ENCODE peak calls at places on chromosomes 4 and X, in ten cellular contexts. N is thyroid gland, M is IMR-90, W is heart left ventricle, R is upper lobe of left lung, E is ovary, X is suprapubic skin, C is uterus, Y is tibial nerve, B is K562. U is an unnamed sample.

GRCh38 chrX:38880460-38880859 is 79.2 kb downstream of the MID1IP1 start:
- DNase-seq in N (no peak), M (peak; percentile 56), W (no peak), R (peak; percentile 45), E (no peak), X (no peak), C (no peak), Y (no peak), B (no peak), U (no peak)

GRCh38 chr4:10721616-10722015 is 37.0 kb upstream of the CLNK start:
- DNase-seq in N (no peak), M (no peak), W (no peak), R (no peak), E (no peak), X (no peak), C (no peak), Y (no peak), B (no peak), U (no peak)

GRCh38 chr4:18880850-18881249 is 859.3 kb upstream of the LCORL start:
- DNase-seq in N (no peak), M (no peak), W (no peak), R (no peak), E (no peak), X (no peak), C (no peak), Y (no peak), B (no peak), U (no peak)

GRCh38 chr4:87038837-87039715 is 104.3 kb downstream of the AFF1 start:
- DNase-seq in N (peak; percentile 94), M (peak; percentile 91), W (no peak), R (peak; percentile 59), E (no peak), X (peak; percentile 79), C (peak; percentile 67), Y (no peak), B (no peak), U (no peak)

GRCh38 chrX:45344597-45344996 is 143.9 kb upstream of the DIPK2B start:
- DNase-seq in N (no peak), M (peak; percentile 81), W (no peak), R (no peak), E (no peak), X (no peak), C (no peak), Y (no peak), B (no peak), U (no peak)

GRCh38 chr4:186936496-186937375 is 213.1 kb upstream of the FAT1 start:
- DNase-seq in N (no peak), M (peak; percentile 88), W (no peak), R (no peak), E (no peak), X (no peak), C (no peak), Y (no peak), B (no peak), U (no peak)

GRCh38 chr4:151250706-151251105 is 26.3 kb upstream of the PRSS48 start:
- DNase-seq in N (no peak), M (no peak), W (no peak), R (no peak), E (no peak), X (no peak), C (no peak), Y (no peak), B (no peak), U (no peak)

GRCh38 chr4:43325220-43325967 is 432.9 kb downstream of the GRXCR1 start:
- DNase-seq in N (no peak), M (peak; percentile 44), W (no peak), R (no peak), E (no peak), X (no peak), C (no peak), Y (no peak), B (no peak), U (no peak)

GRCh38 chr4:38387348-38387747 is 276.7 kb upstream of the KLF3 start:
- DNase-seq in N (peak; percentile 98), M (peak; percentile 6), W (no peak), R (peak; percentile 90), E (peak; percentile 47), X (peak; percentile 77), C (peak; percentile 74), Y (peak; percentile 61), B (no peak), U (peak; percentile 91)

GRCh38 chr4:140800686-140801085 is 44.5 kb upstream of the TBC1D9 start:
- DNase-seq in N (no peak), M (no peak), W (no peak), R (no peak), E (no peak), X (no peak), C (no peak), Y (no peak), B (no peak), U (no peak)

GRCh38 chr4:156335721-156336120 is 382.1 kb upstream of the CTSO start:
- DNase-seq in N (no peak), M (no peak), W (no peak), R (no peak), E (no peak), X (no peak), C (no peak), Y (no peak), B (no peak), U (no peak)

GRCh38 chr4:182073278-182073677 is 169.9 kb upstream of the TENM3 start:
- DNase-seq in N (no peak), M (no peak), W (no peak), R (no peak), E (no peak), X (no peak), C (no peak), Y (no peak), B (no peak), U (no peak)

GRCh38 chrX:153903238-153903980 is 1.1 kb upstream of the AVPR2 start:
- DNase-seq in N (no peak), M (no peak), W (no peak), R (no peak), E (no peak), X (no peak), C (no peak), Y (no peak), B (no peak), U (no peak)

GRCh38 chr4:37780444-37781133 is 45.9 kb upstream of the PGM2 start:
- DNase-seq in N (no peak), M (no peak), W (no peak), R (no peak), E (no peak), X (no peak), C (no peak), Y (no peak), B (no peak), U (no peak)

GRCh38 chr4:137794779-137795178 is 262.5 kb upstream of the PCDH18 start:
- DNase-seq in N (no peak), M (no peak), W (no peak), R (no peak), E (no peak), X (no peak), C (no peak), Y (no peak), B (no peak), U (no peak)

GRCh38 chr4:633406-633805 is 8.0 kb downstream of the PDE6B start:
- DNase-seq in N (no peak), M (no peak), W (no peak), R (no peak), E (no peak), X (peak; percentile 55), C (no peak), Y (no peak), B (no peak), U (peak; percentile 14)

GRCh38 chr4:44996276-44996845 is 270.0 kb upstream of the GNPDA2 start:
- DNase-seq in N (no peak), M (no peak), W (no peak), R (peak; percentile 25), E (no peak), X (no peak), C (no peak), Y (no peak), B (no peak), U (no peak)

GRCh38 chr4:186104114-186104894 is at the start of gene FAM149A:
- DNase-seq in N (peak; percentile 83), M (no peak), W (no peak), R (peak; percentile 85), E (no peak), X (no peak), C (peak; percentile 51), Y (no peak), B (no peak), U (peak; percentile 80)

GRCh38 chr4:132059227-132059626 is 1089.9 kb upstream of the PCDH10 start:
- DNase-seq in N (no peak), M (no peak), W (no peak), R (no peak), E (no peak), X (no peak), C (no peak), Y (no peak), B (no peak), U (no peak)

DNA sequence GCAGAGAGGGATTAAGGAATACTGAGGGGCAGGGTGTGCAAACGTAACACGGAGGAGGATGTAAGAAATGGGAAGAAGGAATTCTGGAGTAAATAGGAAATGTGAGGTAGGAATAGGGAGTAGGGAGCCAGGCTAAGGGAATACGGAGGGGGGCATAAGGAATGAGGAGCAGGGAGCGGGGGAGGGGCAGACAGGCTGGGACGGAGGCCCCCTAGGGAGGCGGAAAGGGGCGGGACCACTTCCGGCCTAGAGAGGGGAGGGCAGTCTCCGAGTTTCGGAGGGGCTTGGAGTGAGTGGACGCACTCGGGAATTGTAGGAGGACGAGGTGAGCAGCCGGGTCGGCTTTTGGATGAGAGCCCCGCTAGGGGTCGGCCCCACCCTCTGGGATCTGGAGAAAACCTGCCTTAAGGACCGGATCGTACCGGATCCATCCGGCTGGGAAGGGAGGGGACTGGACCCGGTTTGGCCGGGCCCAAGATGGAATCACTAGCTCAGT is 612 bp downstream of the MAGED2 start:
- DNase-seq in N (peak; percentile 73), M (no peak), W (peak; percentile 82), R (peak; percentile 46), E (peak; percentile 87), X (peak; percentile 78), C (peak; percentile 80), Y (peak; percentile 59), B (peak; percentile 59), U (peak; percentile 51)
- TF ChIP-seq POLR2A in N (peak; percentile 27), M (no peak), W (no peak), R (no peak), E (peak; percentile 30), X (no peak), C (no peak), Y (no peak), B (no peak), U (no peak)

GRCh38 chr4:1980561-1981041 is 28.2 kb downstream of the NELFA start:
- DNase-seq in N (no peak), M (no peak), W (no peak), R (no peak), E (no peak), X (no peak), C (no peak), Y (no peak), B (no peak), U (no peak)
- H3K36me3 ChIP-seq in N (peaks cover 72% of the 10 kb centered on the region), M (peaks cover 78% of the 10 kb centered on the region), W (peaks cover 96% of the 10 kb centered on the region), R (peaks cover 23% of the 10 kb centered on the region), E (no peaks in the 10 kb centered on the region), X (peaks cover 94% of the 10 kb centered on the region), C (no peaks in the 10 kb centered on the region), Y (peaks cover 26% of the 10 kb centered on the region), B (peaks cover 98% of the 10 kb centered on the region), U (peaks cover 20% of the 10 kb centered on the region)

GRCh38 chrX:71111141-71111843 is at the start of gene IL2RG:
- DNase-seq in N (peak; percentile 10), M (no peak), W (no peak), R (peak; percentile 53), E (no peak), X (no peak), C (no peak), Y (no peak), B (peak; percentile 45), U (no peak)
- TF ChIP-seq POLR2A in N (no peak), M (no peak), W (no peak), R (no peak), E (no peak), X (no peak), C (no peak), Y (no peak), B (peak; percentile 59), U (peak; percentile 47)

GRCh38 chrX:16745659-16746058 is 26.2 kb downstream of the SYAP1 start:
- DNase-seq in N (no peak), M (no peak), W (no peak), R (no peak), E (no peak), X (no peak), C (no peak), Y (no peak), B (no peak), U (no peak)
- H3K36me3 ChIP-seq in N (peaks cover 52% of the 10 kb centered on the region), M (peaks cover 46% of the 10 kb centered on the region), W (peaks cover 58% of the 10 kb centered on the region), R (peaks cover 5% of the 10 kb centered on the region), E (no peaks in the 10 kb centered on the region), X (peaks cover 41% of the 10 kb centered on the region), C (no peaks in the 10 kb centered on the region), Y (no peaks in the 10 kb centered on the region), B (peaks cover 63% of the 10 kb centered on the region), U (peaks cover 11% of the 10 kb centered on the region)

U was measured in right lobe of liver.